ENCODE peak calls at places on chromosomes 6 and 20, in seven cellular contexts. T, G, Y, J, D, F and K are unnamed samples.

GRCh38 chr6:139334791-139335446 is 39.5 kb downstream of the CITED2 start:
- DNase-seq in T (no peak), G (peak), Y (no peak), J (no peak), D (no peak), F (no peak), K (no peak)

GRCh38 chr6:16523550-16524379 is 237.5 kb downstream of the ATXN1 start:
- DNase-seq in T (no peak), G (peak), Y (no peak), J (no peak), D (no peak), F (no peak), K (no peak)

GRCh38 chr20:54340206-54340605 is 132.3 kb downstream of the PFDN4 start:
- DNase-seq in T (no peak), G (no peak), Y (no peak), J (no peak), D (no peak), F (no peak), K (no peak)

GRCh38 chr20:34954905-34955231 is 738 bp downstream of the GSS start:
- DNase-seq in T (no peak), G (peak), Y (peak), J (no peak), D (no peak), F (peak), K (no peak)

GRCh38 chr6:29731281-29731680 is 8.0 kb downstream of the HLA-F start:
- DNase-seq in T (no peak), G (no peak), Y (no peak), J (no peak), D (no peak), F (no peak), K (no peak)

GRCh38 chr6:7146079-7146828 is 38.5 kb downstream of the RREB1 start:
- DNase-seq in T (peak), G (peak), Y (peak), J (no peak), D (no peak), F (peak), K (no peak)

GRCh38 chr6:106886922-106887797 is 87.4 kb downstream of the CD24 start:
- DNase-seq in T (no peak), G (no peak), Y (no peak), J (no peak), D (no peak), F (no peak), K (no peak)

GRCh38 chr6:35810831-35811698 is 5.9 kb downstream of the LHFPL5 start:
- DNase-seq in T (no peak), G (peak), Y (no peak), J (no peak), D (no peak), F (no peak), K (no peak)

GRCh38 chr6:15405111-15405510 is 159.2 kb downstream of the JARID2 start:
- DNase-seq in T (no peak), G (no peak), Y (no peak), J (no peak), D (no peak), F (no peak), K (no peak)

GRCh38 chr6:17015144-17015543 is 86.7 kb upstream of the STMND1 start:
- DNase-seq in T (no peak), G (peak), Y (no peak), J (peak), D (no peak), F (no peak), K (no peak)

GRCh38 chr6:14079433-14079832 is 38.1 kb upstream of the CD83 start:
- DNase-seq in T (no peak), G (peak), Y (no peak), J (no peak), D (no peak), F (no peak), K (peak)

GRCh38 chr6:64256483-64256882 is 620.9 kb downstream of the PHF3 start:
- DNase-seq in T (no peak), G (no peak), Y (no peak), J (no peak), D (no peak), F (no peak), K (no peak)

GRCh38 chr6:45487645-45488044 is 109.9 kb upstream of the SUPT3H start:
- DNase-seq in T (no peak), G (no peak), Y (no peak), J (no peak), D (no peak), F (no peak), K (no peak)

GRCh38 chr20:25042531-25043498 is 15.1 kb downstream of the ACSS1 start:
- DNase-seq in T (peak), G (no peak), Y (peak), J (peak), D (peak), F (peak), K (no peak)

GRCh38 chr6:10633216-10633615 is 61.2 kb downstream of the C6orf52 start:
- DNase-seq in T (no peak), G (peak), Y (no peak), J (peak), D (no peak), F (no peak), K (no peak)

GRCh38 chr20:33964431-33964830 is 29.3 kb upstream of the RALY start:
- DNase-seq in T (no peak), G (no peak), Y (no peak), J (no peak), D (no peak), F (no peak), K (no peak)

GRCh38 chr6:28522594-28523557 is 2.8 kb upstream of the GPX5 start:
- DNase-seq in T (no peak), G (no peak), Y (no peak), J (no peak), D (peak), F (no peak), K (no peak)

GRCh38 chr6:170140129-170140528 is 150.7 kb downstream of the DLL1 start:
- DNase-seq in T (peak), G (no peak), Y (no peak), J (no peak), D (no peak), F (no peak), K (peak)

DNA sequence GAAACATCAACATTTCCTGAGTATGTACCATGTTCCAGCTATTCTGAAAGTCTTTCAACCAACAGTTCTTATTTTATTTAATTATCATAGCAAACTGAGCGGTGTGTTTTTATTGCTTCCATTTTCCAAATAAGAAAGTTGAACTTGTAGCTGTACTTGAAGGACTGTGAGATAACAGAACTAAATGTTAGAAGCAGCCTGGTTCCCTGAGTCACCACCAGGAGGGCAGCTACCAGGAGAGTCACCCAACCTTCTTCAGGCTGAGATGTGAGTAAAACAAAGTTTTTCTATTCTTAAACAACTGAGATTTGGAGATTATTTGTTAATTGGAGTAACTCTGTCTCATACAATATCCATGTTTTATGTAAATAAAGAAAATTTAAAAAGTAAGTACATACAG is 403.4 kb downstream of the PKHD1 start:
- DNase-seq in T (no peak), G (no peak), Y (no peak), J (no peak), D (no peak), F (no peak), K (no peak)
- TF ChIP-seq CTCF in T (no peak), G (no peak), Y (no peak), J (no peak), D (no peak), F (no peak), K (no peak)

GRCh38 chr20:31549513-31549880 is 35.3 kb downstream of the HM13 start:
- DNase-seq in T (no peak), G (no peak), Y (no peak), J (no peak), D (no peak), F (no peak), K (no peak)

GRCh38 chr20:31548823-31549512 is 34.7 kb downstream of the HM13 start:
- DNase-seq in T (no peak), G (no peak), Y (no peak), J (no peak), D (no peak), F (no peak), K (no peak)

GRCh38 chr20:31544600-31544999 is 30.4 kb downstream of the HM13 start:
- DNase-seq in T (no peak), G (no peak), Y (no peak), J (no peak), D (no peak), F (no peak), K (no peak)

GRCh38 chr20:31547720-31548298 is 33.6 kb downstream of the HM13 start:
- DNase-seq in T (no peak), G (no peak), Y (no peak), J (no peak), D (no peak), F (no peak), K (no peak)

GRCh38 chr20:31547017-31547675 is 32.9 kb downstream of the HM13 start:
- DNase-seq in T (peak), G (peak), Y (peak), J (peak), D (peak), F (peak), K (peak)
- TF ChIP-seq CTCF in T (no peak), G (no peak), Y (peak), J (no peak), D (no peak), F (no peak), K (peak)

DNA sequence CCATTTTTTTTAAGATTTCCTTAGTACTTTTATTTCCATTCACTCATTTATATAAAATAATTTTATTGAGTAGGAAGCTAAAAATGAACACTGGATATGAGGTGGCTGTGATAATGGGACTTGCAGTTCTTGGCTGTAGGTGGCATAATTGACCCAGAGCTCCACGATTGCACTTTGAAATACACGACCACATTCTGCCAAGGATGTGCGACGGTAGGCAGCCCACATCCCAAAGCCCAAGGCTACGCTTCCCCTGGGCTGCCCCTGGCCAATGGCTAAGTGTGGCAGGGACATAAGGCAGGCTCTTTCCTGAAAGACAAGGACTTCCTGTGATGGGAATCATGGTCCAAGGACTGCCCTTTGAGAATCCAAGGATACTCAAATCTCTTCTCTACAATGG is 43.7 kb upstream of the ADTRP start:
- DNase-seq in T (no peak), G (no peak), Y (no peak), J (no peak), D (no peak), F (no peak), K (no peak)
- TF ChIP-seq CTCF in T (no peak), G (no peak), Y (peak), J (no peak), D (no peak), F (no peak), K (no peak)

DNA sequence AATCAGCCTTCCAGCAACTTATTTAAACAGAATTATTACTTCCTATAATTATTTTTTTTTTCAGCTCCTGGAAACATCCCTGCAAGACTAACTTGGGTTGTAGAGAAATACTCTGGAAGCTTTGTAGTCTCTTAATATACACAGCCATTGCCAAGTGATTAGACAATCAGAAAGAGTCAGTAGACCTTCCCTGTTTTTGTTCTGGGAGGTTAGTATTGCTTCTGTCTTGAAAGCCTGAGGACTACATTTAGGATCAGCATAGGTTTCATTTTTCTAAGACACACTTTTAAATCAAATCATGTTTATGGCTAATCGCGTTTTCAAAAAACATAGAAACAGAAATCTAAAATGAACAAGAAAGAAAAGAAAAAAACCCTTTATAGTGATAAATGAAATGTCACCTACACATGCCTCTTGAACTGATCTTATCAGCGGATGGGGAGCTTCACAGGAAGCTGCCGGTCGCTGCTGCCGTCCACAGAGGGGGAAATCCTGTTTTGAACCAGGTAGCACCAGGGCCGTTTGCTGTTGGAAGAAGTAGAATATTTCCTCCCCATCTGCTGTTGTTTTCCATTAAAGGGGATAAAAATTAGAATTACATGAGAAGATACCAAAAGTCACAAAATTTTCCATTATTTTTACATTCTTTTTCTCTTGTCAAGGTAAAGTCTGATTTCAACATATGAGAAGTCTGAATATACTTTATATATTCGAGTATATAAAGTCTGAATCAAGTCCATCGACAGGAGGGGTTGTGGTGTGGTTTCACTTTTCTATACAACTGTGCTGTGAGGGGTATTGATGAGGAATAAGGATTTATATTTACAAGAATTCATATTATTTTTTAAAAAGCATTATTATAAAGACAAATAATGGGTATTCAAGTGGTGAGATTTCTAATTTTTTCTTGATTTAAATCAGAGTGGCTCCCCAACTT is 94.6 kb downstream of the ARMC2 start:
- DNase-seq in T (peak), G (no peak), Y (no peak), J (no peak), D (peak), F (no peak), K (no peak)
- TF ChIP-seq CTCF in T (no peak), G (no peak), Y (no peak), J (no peak), D (no peak), F (no peak), K (no peak)

GRCh38 chr6:137661601-137662000 is 167.4 kb upstream of the OLIG3 start:
- DNase-seq in T (no peak), G (peak), Y (no peak), J (no peak), D (peak), F (peak), K (no peak)
- TF ChIP-seq CTCF in T (no peak), G (peak), Y (peak), J (peak), D (peak), F (no peak), K (peak)

GRCh38 chr6:96537726-96538125 is 16.1 kb downstream of the UFL1 start:
- DNase-seq in T (no peak), G (no peak), Y (no peak), J (no peak), D (no peak), F (no peak), K (no peak)

GRCh38 chr6:96545882-96546281 is 17.0 kb upstream of the FHL5 start:
- DNase-seq in T (no peak), G (no peak), Y (no peak), J (no peak), D (no peak), F (no peak), K (no peak)

GRCh38 chr6:96547654-96548053 is 15.3 kb upstream of the FHL5 start:
- DNase-seq in T (no peak), G (no peak), Y (no peak), J (no peak), D (no peak), F (no peak), K (no peak)

DNA sequence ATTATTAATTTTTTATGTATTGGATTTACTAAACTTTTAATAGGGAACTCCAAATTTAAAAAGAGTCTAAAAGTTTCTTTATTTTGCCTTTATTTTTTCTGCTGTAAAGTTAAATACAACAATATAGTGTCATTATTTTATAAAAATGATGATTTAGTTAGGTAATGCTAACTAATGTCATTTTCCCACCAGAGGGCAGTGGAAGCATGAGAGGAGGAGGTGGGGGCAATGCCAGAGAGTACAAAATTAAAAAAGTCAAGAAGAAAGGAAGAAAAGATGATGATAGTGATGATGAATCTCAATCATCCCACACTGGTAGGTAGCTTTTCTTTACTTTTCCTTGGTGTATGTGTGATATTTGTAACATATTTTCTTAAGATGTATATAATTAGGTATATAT is 20.2 kb upstream of the FHL5 start:
- DNase-seq in T (no peak), G (peak), Y (no peak), J (no peak), D (no peak), F (no peak), K (no peak)
- TF ChIP-seq CTCF in T (no peak), G (peak), Y (peak), J (peak), D (peak), F (no peak), K (peak)

GRCh38 chr6:108501559-108501958 is 59.2 kb upstream of the FOXO3 start:
- DNase-seq in T (no peak), G (peak), Y (no peak), J (no peak), D (no peak), F (no peak), K (no peak)

GRCh38 chr6:108494434-108494833 is 66.3 kb upstream of the FOXO3 start:
- DNase-seq in T (no peak), G (no peak), Y (no peak), J (no peak), D (no peak), F (no peak), K (no peak)

GRCh38 chr6:108502826-108503225 is 57.9 kb upstream of the FOXO3 start:
- DNase-seq in T (no peak), G (no peak), Y (no peak), J (no peak), D (no peak), F (no peak), K (no peak)

GRCh38 chr6:108492131-108492766 is 68.5 kb upstream of the FOXO3 start:
- DNase-seq in T (no peak), G (peak), Y (no peak), J (peak), D (no peak), F (no peak), K (no peak)

GRCh38 chr6:108497883-108498282 is 62.8 kb upstream of the FOXO3 start:
- DNase-seq in T (peak), G (peak), Y (no peak), J (peak), D (no peak), F (peak), K (no peak)
- TF ChIP-seq CTCF in T (no peak), G (peak), Y (no peak), J (peak), D (peak), F (no peak), K (peak)